ENCODE peak calls at places on chromosomes 3 and 15, in four cellular contexts. J is WTC11, L is A549, C is K562. B is an unnamed sample.
A peak's percentile ranks its signal among the peaks of the same experiment; 100 is the strongest.

GRCh38 chr3:132343018-132343612 is 25.9 kb downstream of the ACP3 start:
- DNase-seq in J (peak; percentile 26), L (peak; percentile 8), C (peak; percentile 24), B (peak; percentile 50)

GRCh38 chr15:51243774-51244173 is 94.6 kb downstream of the CYP19A1 start:
- DNase-seq in J (no peak), C (no peak), L (no peak), B (peak; percentile 6)

GRCh38 chr15:43879386-43880355 is 52.9 kb downstream of the WDR76 start:
- DNase-seq in L (no peak), J (no peak), C (no peak), B (no peak)

GRCh38 chr3:151276038-151277027 is 2.0 kb downstream of the P2RY14 start:
- DNase-seq in J (no peak), L (no peak), C (no peak), B (no peak)

GRCh38 chr3:69838696-69839515 is 99.6 kb downstream of the MITF start:
- DNase-seq in J (no peak), L (no peak), C (no peak), B (no peak)

GRCh38 chr3:10883478-10884234 is 67.6 kb downstream of the SLC6A11 start:
- DNase-seq in L (peak; percentile 18), J (peak; percentile 48), C (peak; percentile 48), B (peak; percentile 33)

GRCh38 chr15:101543026-101543390 is 53.5 kb upstream of the PCSK6 start:
- DNase-seq in L (no peak), C (no peak), J (no peak), B (no peak)

GRCh38 chr3:63050548-63050947 is 175.3 kb upstream of the CADPS start:
- DNase-seq in J (no peak), C (no peak), L (no peak), B (no peak)

GRCh38 chr3:111087924-111088469 is 16.4 kb downstream of the NECTIN3 start:
- DNase-seq in L (no peak), J (no peak), C (no peak), B (no peak)

GRCh38 chr3:58989173-58989572 is 60.7 kb downstream of the CFAP20DC start:
- DNase-seq in L (no peak), C (no peak), J (no peak), B (no peak)

GRCh38 chr15:36370735-36371115 is 208.7 kb upstream of the CDIN1 start:
- DNase-seq in C (no peak), L (no peak), J (no peak), B (peak; percentile 1)

GRCh38 chr3:18189651-18190050 is 235.5 kb downstream of the SATB1 start:
- DNase-seq in C (no peak), L (no peak), J (no peak), B (no peak)

GRCh38 chr15:32956006-32956405 is 238.2 kb downstream of the GREM1 start:
- DNase-seq in C (peak; percentile 8), J (no peak), L (peak; percentile 55), B (peak; percentile 25)

GRCh38 chr3:152177757-152178156 is 91.0 kb upstream of the MBNL1 start:
- DNase-seq in J (no peak), C (no peak), L (no peak), B (no peak)

GRCh38 chr15:48946088-48946839 is 17.5 kb downstream of the SHC4 start:
- DNase-seq in J (no peak), C (peak; percentile 15), L (peak; percentile 4), B (no peak)

GRCh38 chr15:55654541-55654940 is 66.4 kb upstream of the PYGO1 start:
- DNase-seq in L (no peak), C (no peak), J (no peak), B (no peak)

GRCh38 chr3:116087431-116087830 is 357.9 kb downstream of the LSAMP start:
- DNase-seq in C (no peak), J (no peak), L (no peak), B (no peak)

GRCh38 chr3:48595075-48595525 is at the start of gene COL7A1:
- DNase-seq in C (peak; percentile 57), L (no peak), J (peak; percentile 26), B (no peak)

GRCh38 chr3:4814904-4815574 is 164.2 kb upstream of the BHLHE40 start:
- DNase-seq in J (no peak), C (peak; percentile 62), L (no peak), B (no peak)

GRCh38 chr15:55343168-55343567 is 24.1 kb downstream of the PIGB start:
- DNase-seq in L (no peak), J (no peak), C (no peak), B (no peak)

GRCh38 chr15:63573533-63573932 is 23.7 kb upstream of the FBXL22 start:
- DNase-seq in J (no peak), C (no peak), L (no peak), B (no peak)

GRCh38 chr15:63575312-63575711 is 21.9 kb upstream of the FBXL22 start:
- DNase-seq in J (no peak), L (no peak), C (no peak), B (no peak)

GRCh38 chr15:63576441-63576840 is 20.7 kb upstream of the FBXL22 start:
- DNase-seq in J (no peak), L (no peak), C (no peak), B (no peak)

GRCh38 chr15:63572749-63573464 is 24.3 kb upstream of the FBXL22 start:
- DNase-seq in C (no peak), L (no peak), J (no peak), B (no peak)
- TF ChIP-seq NR3C1 in C (no peak), L (no peak), J (no peak), B (no peak)

GRCh38 chr3:66037986-66038369 is 740 bp downstream of the MAGI1 start:
- DNase-seq in L (no peak), C (peak; percentile 5), J (peak; percentile 32), B (no peak)
- TF ChIP-seq NR3C1 in L (no peak), C (no peak), J (no peak), B (no peak)

DNA sequence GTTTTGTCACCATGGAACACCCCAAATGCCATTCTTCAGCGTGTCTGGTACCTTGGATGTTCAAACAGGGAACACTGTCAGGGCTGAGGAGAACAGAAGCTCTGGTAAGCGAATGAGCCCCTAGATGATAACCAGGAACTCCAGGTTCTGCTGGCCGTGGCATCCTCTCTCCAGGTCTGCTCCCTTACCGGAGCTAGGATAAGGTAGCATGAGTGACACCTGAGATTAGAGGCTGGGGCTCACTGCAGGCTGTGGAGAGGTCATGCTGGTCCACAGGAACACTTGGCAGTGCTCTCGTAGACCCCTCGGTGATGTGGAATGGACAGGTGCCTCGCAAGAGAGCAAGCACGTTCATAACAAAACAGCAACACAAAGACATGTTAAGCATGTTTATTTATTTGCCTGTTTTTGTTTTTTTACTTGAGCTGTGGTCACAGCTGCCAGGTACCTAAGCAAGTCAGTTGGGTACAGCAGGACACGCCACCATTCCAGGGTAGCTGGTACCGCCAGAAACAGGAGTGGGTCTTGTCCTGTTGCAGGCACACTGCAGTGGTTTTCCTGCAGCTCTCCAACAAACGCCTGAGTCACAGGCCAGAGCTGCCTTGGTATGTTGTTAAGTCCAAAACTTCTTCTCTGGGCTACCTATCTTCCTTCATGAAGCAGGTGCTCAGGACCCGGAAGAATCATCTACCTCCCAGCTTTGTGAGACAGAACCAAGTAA is 4.6 kb downstream of the RBM15B start:
- DNase-seq in L (no peak), J (no peak), C (no peak), B (no peak)
- TF ChIP-seq NR3C1 in L (no peak), J (no peak), C (no peak), B (no peak)

GRCh38 chr15:81166949-81167816 is 29.5 kb upstream of the IL16 start:
- DNase-seq in J (no peak), C (peak; percentile 65), L (no peak), B (no peak)
- TF ChIP-seq NR3C1 in J (no peak), C (no peak), L (no peak), B (no peak)

DNA sequence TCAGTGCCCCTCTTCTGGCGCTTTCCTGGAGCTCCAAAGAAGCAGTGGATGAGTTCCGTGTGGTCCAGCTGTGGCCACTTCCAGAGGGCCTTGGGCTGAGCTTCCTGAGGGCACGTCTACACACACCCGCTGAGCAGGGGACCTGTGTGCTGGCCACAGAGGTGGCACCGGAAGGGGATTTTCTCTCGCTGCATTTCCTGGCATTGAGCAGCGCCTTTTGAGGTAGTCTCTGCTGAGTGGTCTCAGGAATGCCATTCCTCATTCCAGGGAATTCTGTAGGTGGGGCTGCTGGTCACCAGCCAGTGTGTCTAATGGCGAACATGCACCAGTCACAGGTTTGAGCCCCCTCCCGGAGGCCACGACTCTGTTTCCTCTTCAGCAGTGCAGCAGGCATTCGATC is 48.1 kb downstream of the AMOTL2 start:
- DNase-seq in J (no peak), L (no peak), C (no peak), B (no peak)
- TF ChIP-seq NR3C1 in J (no peak), L (no peak), C (no peak), B (no peak)

B was measured in HepG2.